ENCODE peak calls at places on chromosomes 1 and 21, in ten cellular contexts. One of them, this sample, is unnamed.

GRCh38 chr1:172833956-172834355 is 175.1 kb downstream of the FASLG start:
- DNase-seq in heart left ventricle: no peak
- DNase-seq in sigmoid colon: no peak
- DNase-seq in NCI-H774: no peak
- DNase-seq in stimulated activated CD8-positive, alpha-beta memory T cell treated with anti-CD3 and anti-CD28 coated beads, Interleukin-4, amount 100 ng/mL, for 1 hour: no peak
- DNase-seq in activated T-cell treated with anti-CD3 and anti-CD28 coated beads, Interleukin-2, amount 50 U/mL, for 72 hours: no peak
- DNase-seq in RCC 7860: no peak
- DNase-seq in GM23248: peak
- DNase-seq in head of caudate nucleus: no peak
- DNase-seq in thoracic aorta: no peak
- DNase-seq in this sample: no peak

GRCh38 chr1:15939181-15940109 is 36.5 kb downstream of the ZBTB17 start:
- DNase-seq in heart left ventricle: peak
- DNase-seq in sigmoid colon: peak
- DNase-seq in NCI-H774: no peak
- DNase-seq in stimulated activated CD8-positive, alpha-beta memory T cell treated with anti-CD3 and anti-CD28 coated beads, Interleukin-4, amount 100 ng/mL, for 1 hour: no peak
- DNase-seq in activated T-cell treated with anti-CD3 and anti-CD28 coated beads, Interleukin-2, amount 50 U/mL, for 72 hours: no peak
- DNase-seq in RCC 7860: no peak
- DNase-seq in GM23248: peak
- DNase-seq in head of caudate nucleus: no peak
- DNase-seq in thoracic aorta: no peak
- DNase-seq in this sample: no peak

GRCh38 chr1:17743028-17743706 is 12.0 kb upstream of the ACTL8 start:
- DNase-seq in heart left ventricle: no peak
- DNase-seq in sigmoid colon: no peak
- DNase-seq in NCI-H774: no peak
- DNase-seq in stimulated activated CD8-positive, alpha-beta memory T cell treated with anti-CD3 and anti-CD28 coated beads, Interleukin-4, amount 100 ng/mL, for 1 hour: no peak
- DNase-seq in activated T-cell treated with anti-CD3 and anti-CD28 coated beads, Interleukin-2, amount 50 U/mL, for 72 hours: no peak
- DNase-seq in RCC 7860: no peak
- DNase-seq in GM23248: no peak
- DNase-seq in head of caudate nucleus: no peak
- DNase-seq in thoracic aorta: no peak
- DNase-seq in this sample: no peak

GRCh38 chr21:17461014-17461413 is 51.8 kb upstream of the CXADR start:
- DNase-seq in heart left ventricle: peak
- DNase-seq in sigmoid colon: no peak
- DNase-seq in NCI-H774: no peak
- DNase-seq in stimulated activated CD8-positive, alpha-beta memory T cell treated with anti-CD3 and anti-CD28 coated beads, Interleukin-4, amount 100 ng/mL, for 1 hour: no peak
- DNase-seq in activated T-cell treated with anti-CD3 and anti-CD28 coated beads, Interleukin-2, amount 50 U/mL, for 72 hours: no peak
- DNase-seq in RCC 7860: no peak
- DNase-seq in GM23248: peak
- DNase-seq in head of caudate nucleus: no peak
- DNase-seq in thoracic aorta: no peak
- DNase-seq in this sample: no peak

GRCh38 chr1:41773842-41774241 is 144.9 kb downstream of the HIVEP3 start:
- DNase-seq in heart left ventricle: no peak
- DNase-seq in sigmoid colon: no peak
- DNase-seq in NCI-H774: no peak
- DNase-seq in stimulated activated CD8-positive, alpha-beta memory T cell treated with anti-CD3 and anti-CD28 coated beads, Interleukin-4, amount 100 ng/mL, for 1 hour: no peak
- DNase-seq in activated T-cell treated with anti-CD3 and anti-CD28 coated beads, Interleukin-2, amount 50 U/mL, for 72 hours: no peak
- DNase-seq in RCC 7860: no peak
- DNase-seq in GM23248: no peak
- DNase-seq in head of caudate nucleus: no peak
- DNase-seq in thoracic aorta: no peak
- DNase-seq in this sample: no peak

GRCh38 chr1:27634982-27635362 is at the start of gene FGR:
- DNase-seq in heart left ventricle: peak
- DNase-seq in sigmoid colon: no peak
- DNase-seq in NCI-H774: no peak
- DNase-seq in stimulated activated CD8-positive, alpha-beta memory T cell treated with anti-CD3 and anti-CD28 coated beads, Interleukin-4, amount 100 ng/mL, for 1 hour: no peak
- DNase-seq in activated T-cell treated with anti-CD3 and anti-CD28 coated beads, Interleukin-2, amount 50 U/mL, for 72 hours: no peak
- DNase-seq in RCC 7860: no peak
- DNase-seq in GM23248: no peak
- DNase-seq in head of caudate nucleus: no peak
- DNase-seq in thoracic aorta: no peak
- DNase-seq in this sample: no peak

GRCh38 chr1:32891241-32891570 is 4.9 kb downstream of the HPCA start:
- DNase-seq in heart left ventricle: no peak
- DNase-seq in sigmoid colon: no peak
- DNase-seq in NCI-H774: no peak
- DNase-seq in stimulated activated CD8-positive, alpha-beta memory T cell treated with anti-CD3 and anti-CD28 coated beads, Interleukin-4, amount 100 ng/mL, for 1 hour: no peak
- DNase-seq in activated T-cell treated with anti-CD3 and anti-CD28 coated beads, Interleukin-2, amount 50 U/mL, for 72 hours: no peak
- DNase-seq in RCC 7860: no peak
- DNase-seq in GM23248: peak
- DNase-seq in head of caudate nucleus: no peak
- DNase-seq in thoracic aorta: no peak
- DNase-seq in this sample: no peak

GRCh38 chr1:230084408-230085177 is 17.6 kb downstream of the GALNT2 start:
- DNase-seq in heart left ventricle: peak
- DNase-seq in sigmoid colon: no peak
- DNase-seq in NCI-H774: no peak
- DNase-seq in stimulated activated CD8-positive, alpha-beta memory T cell treated with anti-CD3 and anti-CD28 coated beads, Interleukin-4, amount 100 ng/mL, for 1 hour: no peak
- DNase-seq in activated T-cell treated with anti-CD3 and anti-CD28 coated beads, Interleukin-2, amount 50 U/mL, for 72 hours: peak
- DNase-seq in RCC 7860: peak
- DNase-seq in GM23248: peak
- DNase-seq in head of caudate nucleus: no peak
- DNase-seq in thoracic aorta: peak
- DNase-seq in this sample: no peak

GRCh38 chr1:50108497-50109073 is at the start of gene ELAVL4:
- DNase-seq in heart left ventricle: no peak
- DNase-seq in sigmoid colon: no peak
- DNase-seq in NCI-H774: peak
- DNase-seq in stimulated activated CD8-positive, alpha-beta memory T cell treated with anti-CD3 and anti-CD28 coated beads, Interleukin-4, amount 100 ng/mL, for 1 hour: no peak
- DNase-seq in activated T-cell treated with anti-CD3 and anti-CD28 coated beads, Interleukin-2, amount 50 U/mL, for 72 hours: no peak
- DNase-seq in RCC 7860: no peak
- DNase-seq in GM23248: no peak
- DNase-seq in head of caudate nucleus: no peak
- DNase-seq in thoracic aorta: no peak
- DNase-seq in this sample: no peak

GRCh38 chr1:101975371-101975770 is 21.4 kb downstream of the OLFM3 start:
- DNase-seq in heart left ventricle: no peak
- DNase-seq in sigmoid colon: no peak
- DNase-seq in NCI-H774: no peak
- DNase-seq in stimulated activated CD8-positive, alpha-beta memory T cell treated with anti-CD3 and anti-CD28 coated beads, Interleukin-4, amount 100 ng/mL, for 1 hour: no peak
- DNase-seq in activated T-cell treated with anti-CD3 and anti-CD28 coated beads, Interleukin-2, amount 50 U/mL, for 72 hours: no peak
- DNase-seq in RCC 7860: no peak
- DNase-seq in GM23248: no peak
- DNase-seq in head of caudate nucleus: no peak
- DNase-seq in thoracic aorta: no peak
- DNase-seq in this sample: no peak

GRCh38 chr1:83954301-83954823 is 44.6 kb downstream of the TTLL7 start:
- DNase-seq in heart left ventricle: no peak
- DNase-seq in sigmoid colon: no peak
- DNase-seq in NCI-H774: no peak
- DNase-seq in stimulated activated CD8-positive, alpha-beta memory T cell treated with anti-CD3 and anti-CD28 coated beads, Interleukin-4, amount 100 ng/mL, for 1 hour: no peak
- DNase-seq in activated T-cell treated with anti-CD3 and anti-CD28 coated beads, Interleukin-2, amount 50 U/mL, for 72 hours: no peak
- DNase-seq in RCC 7860: no peak
- DNase-seq in GM23248: no peak
- DNase-seq in head of caudate nucleus: no peak
- DNase-seq in thoracic aorta: no peak
- DNase-seq in this sample: no peak

GRCh38 chr1:8078176-8078671 is 52.1 kb upstream of the ERRFI1 start:
- DNase-seq in heart left ventricle: no peak
- DNase-seq in sigmoid colon: no peak
- DNase-seq in NCI-H774: no peak
- DNase-seq in stimulated activated CD8-positive, alpha-beta memory T cell treated with anti-CD3 and anti-CD28 coated beads, Interleukin-4, amount 100 ng/mL, for 1 hour: no peak
- DNase-seq in activated T-cell treated with anti-CD3 and anti-CD28 coated beads, Interleukin-2, amount 50 U/mL, for 72 hours: peak
- DNase-seq in RCC 7860: peak
- DNase-seq in GM23248: peak
- DNase-seq in head of caudate nucleus: no peak
- DNase-seq in thoracic aorta: no peak
- DNase-seq in this sample: no peak

GRCh38 chr1:168360151-168360550 is 79.5 kb downstream of the TBX19 start:
- DNase-seq in heart left ventricle: no peak
- DNase-seq in sigmoid colon: no peak
- DNase-seq in NCI-H774: no peak
- DNase-seq in stimulated activated CD8-positive, alpha-beta memory T cell treated with anti-CD3 and anti-CD28 coated beads, Interleukin-4, amount 100 ng/mL, for 1 hour: no peak
- DNase-seq in activated T-cell treated with anti-CD3 and anti-CD28 coated beads, Interleukin-2, amount 50 U/mL, for 72 hours: peak
- DNase-seq in RCC 7860: no peak
- DNase-seq in GM23248: peak
- DNase-seq in head of caudate nucleus: no peak
- DNase-seq in thoracic aorta: no peak
- DNase-seq in this sample: no peak

GRCh38 chr1:235404190-235404589 is 37.0 kb downstream of the TBCE start:
- DNase-seq in heart left ventricle: no peak
- DNase-seq in sigmoid colon: no peak
- DNase-seq in NCI-H774: no peak
- DNase-seq in stimulated activated CD8-positive, alpha-beta memory T cell treated with anti-CD3 and anti-CD28 coated beads, Interleukin-4, amount 100 ng/mL, for 1 hour: no peak
- DNase-seq in activated T-cell treated with anti-CD3 and anti-CD28 coated beads, Interleukin-2, amount 50 U/mL, for 72 hours: no peak
- DNase-seq in RCC 7860: peak
- DNase-seq in GM23248: peak
- DNase-seq in head of caudate nucleus: no peak
- DNase-seq in thoracic aorta: no peak
- DNase-seq in this sample: no peak

GRCh38 chr1:148307583-148308185 is 155.6 kb upstream of the NBPF11 start:
- DNase-seq in heart left ventricle: no peak
- DNase-seq in sigmoid colon: no peak
- DNase-seq in NCI-H774: no peak
- DNase-seq in stimulated activated CD8-positive, alpha-beta memory T cell treated with anti-CD3 and anti-CD28 coated beads, Interleukin-4, amount 100 ng/mL, for 1 hour: no peak
- DNase-seq in activated T-cell treated with anti-CD3 and anti-CD28 coated beads, Interleukin-2, amount 50 U/mL, for 72 hours: no peak
- DNase-seq in RCC 7860: no peak
- DNase-seq in GM23248: no peak
- DNase-seq in head of caudate nucleus: no peak
- DNase-seq in thoracic aorta: no peak
- DNase-seq in this sample: no peak

GRCh38 chr1:108034396-108034795 is 69.4 kb upstream of the VAV3 start:
- DNase-seq in heart left ventricle: no peak
- DNase-seq in sigmoid colon: no peak
- DNase-seq in NCI-H774: no peak
- DNase-seq in stimulated activated CD8-positive, alpha-beta memory T cell treated with anti-CD3 and anti-CD28 coated beads, Interleukin-4, amount 100 ng/mL, for 1 hour: no peak
- DNase-seq in activated T-cell treated with anti-CD3 and anti-CD28 coated beads, Interleukin-2, amount 50 U/mL, for 72 hours: no peak
- DNase-seq in RCC 7860: no peak
- DNase-seq in GM23248: peak
- DNase-seq in head of caudate nucleus: no peak
- DNase-seq in thoracic aorta: no peak
- DNase-seq in this sample: no peak

GRCh38 chr1:230187290-230187689 is 120.3 kb downstream of the GALNT2 start:
- DNase-seq in heart left ventricle: no peak
- DNase-seq in sigmoid colon: no peak
- DNase-seq in NCI-H774: no peak
- DNase-seq in stimulated activated CD8-positive, alpha-beta memory T cell treated with anti-CD3 and anti-CD28 coated beads, Interleukin-4, amount 100 ng/mL, for 1 hour: no peak
- DNase-seq in activated T-cell treated with anti-CD3 and anti-CD28 coated beads, Interleukin-2, amount 50 U/mL, for 72 hours: no peak
- DNase-seq in RCC 7860: no peak
- DNase-seq in GM23248: no peak
- DNase-seq in head of caudate nucleus: no peak
- DNase-seq in thoracic aorta: no peak
- DNase-seq in this sample: no peak

GRCh38 chr1:118987431-118988185 is 535 bp downstream of the TBX15 start:
- DNase-seq in heart left ventricle: peak
- DNase-seq in sigmoid colon: no peak
- DNase-seq in NCI-H774: no peak
- DNase-seq in stimulated activated CD8-positive, alpha-beta memory T cell treated with anti-CD3 and anti-CD28 coated beads, Interleukin-4, amount 100 ng/mL, for 1 hour: no peak
- DNase-seq in activated T-cell treated with anti-CD3 and anti-CD28 coated beads, Interleukin-2, amount 50 U/mL, for 72 hours: no peak
- DNase-seq in RCC 7860: no peak
- DNase-seq in GM23248: peak
- DNase-seq in head of caudate nucleus: no peak
- DNase-seq in thoracic aorta: no peak
- DNase-seq in this sample: no peak

GRCh38 chr21:45804809-45805313 is 161.3 kb downstream of the PCBP3 start:
- DNase-seq in heart left ventricle: no peak
- DNase-seq in sigmoid colon: no peak
- DNase-seq in NCI-H774: no peak
- DNase-seq in stimulated activated CD8-positive, alpha-beta memory T cell treated with anti-CD3 and anti-CD28 coated beads, Interleukin-4, amount 100 ng/mL, for 1 hour: no peak
- DNase-seq in activated T-cell treated with anti-CD3 and anti-CD28 coated beads, Interleukin-2, amount 50 U/mL, for 72 hours: no peak
- DNase-seq in RCC 7860: no peak
- DNase-seq in GM23248: no peak
- DNase-seq in head of caudate nucleus: no peak
- DNase-seq in thoracic aorta: no peak
- DNase-seq in this sample: no peak

GRCh38 chr1:68233202-68233601 is 879 bp upstream of the WLS start:
- DNase-seq in heart left ventricle: no peak
- DNase-seq in sigmoid colon: no peak
- DNase-seq in NCI-H774: no peak
- DNase-seq in stimulated activated CD8-positive, alpha-beta memory T cell treated with anti-CD3 and anti-CD28 coated beads, Interleukin-4, amount 100 ng/mL, for 1 hour: no peak
- DNase-seq in activated T-cell treated with anti-CD3 and anti-CD28 coated beads, Interleukin-2, amount 50 U/mL, for 72 hours: no peak
- DNase-seq in RCC 7860: no peak
- DNase-seq in GM23248: no peak
- DNase-seq in head of caudate nucleus: no peak
- DNase-seq in thoracic aorta: no peak
- DNase-seq in this sample: no peak

GRCh38 chr1:33358771-33359503 is 38.0 kb upstream of the A3GALT2 start:
- DNase-seq in heart left ventricle: no peak
- DNase-seq in sigmoid colon: no peak
- DNase-seq in NCI-H774: no peak
- DNase-seq in stimulated activated CD8-positive, alpha-beta memory T cell treated with anti-CD3 and anti-CD28 coated beads, Interleukin-4, amount 100 ng/mL, for 1 hour: no peak
- DNase-seq in activated T-cell treated with anti-CD3 and anti-CD28 coated beads, Interleukin-2, amount 50 U/mL, for 72 hours: no peak
- DNase-seq in RCC 7860: no peak
- DNase-seq in GM23248: no peak
- DNase-seq in head of caudate nucleus: no peak
- DNase-seq in thoracic aorta: no peak
- DNase-seq in this sample: no peak

GRCh38 chr1:245322673-245323072 is 167.9 kb downstream of the KIF26B start:
- DNase-seq in heart left ventricle: no peak
- DNase-seq in sigmoid colon: no peak
- DNase-seq in NCI-H774: no peak
- DNase-seq in stimulated activated CD8-positive, alpha-beta memory T cell treated with anti-CD3 and anti-CD28 coated beads, Interleukin-4, amount 100 ng/mL, for 1 hour: no peak
- DNase-seq in activated T-cell treated with anti-CD3 and anti-CD28 coated beads, Interleukin-2, amount 50 U/mL, for 72 hours: no peak
- DNase-seq in RCC 7860: peak
- DNase-seq in GM23248: peak
- DNase-seq in head of caudate nucleus: no peak
- DNase-seq in thoracic aorta: no peak
- DNase-seq in this sample: no peak

GRCh38 chr1:167248707-167249642 is 28.3 kb downstream of the POU2F1 start:
- DNase-seq in heart left ventricle: no peak
- DNase-seq in sigmoid colon: no peak
- DNase-seq in NCI-H774: no peak
- DNase-seq in stimulated activated CD8-positive, alpha-beta memory T cell treated with anti-CD3 and anti-CD28 coated beads, Interleukin-4, amount 100 ng/mL, for 1 hour: no peak
- DNase-seq in activated T-cell treated with anti-CD3 and anti-CD28 coated beads, Interleukin-2, amount 50 U/mL, for 72 hours: no peak
- DNase-seq in RCC 7860: no peak
- DNase-seq in GM23248: no peak
- DNase-seq in head of caudate nucleus: no peak
- DNase-seq in thoracic aorta: no peak
- DNase-seq in this sample: no peak

GRCh38 chr21:33171584-33172169 is 58.1 kb upstream of the IFNAR2 start:
- DNase-seq in heart left ventricle: no peak
- DNase-seq in sigmoid colon: no peak
- DNase-seq in NCI-H774: no peak
- DNase-seq in stimulated activated CD8-positive, alpha-beta memory T cell treated with anti-CD3 and anti-CD28 coated beads, Interleukin-4, amount 100 ng/mL, for 1 hour: no peak
- DNase-seq in activated T-cell treated with anti-CD3 and anti-CD28 coated beads, Interleukin-2, amount 50 U/mL, for 72 hours: no peak
- DNase-seq in RCC 7860: no peak
- DNase-seq in GM23248: no peak
- DNase-seq in head of caudate nucleus: no peak
- DNase-seq in thoracic aorta: no peak
- DNase-seq in this sample: no peak

GRCh38 chr1:187692799-187693198 is 864.0 kb downstream of the PLA2G4A start:
- DNase-seq in heart left ventricle: no peak
- DNase-seq in sigmoid colon: no peak
- DNase-seq in NCI-H774: peak
- DNase-seq in stimulated activated CD8-positive, alpha-beta memory T cell treated with anti-CD3 and anti-CD28 coated beads, Interleukin-4, amount 100 ng/mL, for 1 hour: no peak
- DNase-seq in activated T-cell treated with anti-CD3 and anti-CD28 coated beads, Interleukin-2, amount 50 U/mL, for 72 hours: no peak
- DNase-seq in RCC 7860: no peak
- DNase-seq in GM23248: no peak
- DNase-seq in head of caudate nucleus: no peak
- DNase-seq in thoracic aorta: no peak
- DNase-seq in this sample: no peak

GRCh38 chr1:83901547-83902155 is 97.3 kb downstream of the TTLL7 start:
- DNase-seq in heart left ventricle: no peak
- DNase-seq in sigmoid colon: no peak
- DNase-seq in NCI-H774: peak
- DNase-seq in stimulated activated CD8-positive, alpha-beta memory T cell treated with anti-CD3 and anti-CD28 coated beads, Interleukin-4, amount 100 ng/mL, for 1 hour: no peak
- DNase-seq in activated T-cell treated with anti-CD3 and anti-CD28 coated beads, Interleukin-2, amount 50 U/mL, for 72 hours: no peak
- DNase-seq in RCC 7860: peak
- DNase-seq in GM23248: peak
- DNase-seq in head of caudate nucleus: no peak
- DNase-seq in thoracic aorta: no peak
- DNase-seq in this sample: no peak

GRCh38 chr1:168570652-168571051 is 5.8 kb upstream of the XCL1 start:
- DNase-seq in heart left ventricle: no peak
- DNase-seq in sigmoid colon: no peak
- DNase-seq in NCI-H774: no peak
- DNase-seq in stimulated activated CD8-positive, alpha-beta memory T cell treated with anti-CD3 and anti-CD28 coated beads, Interleukin-4, amount 100 ng/mL, for 1 hour: no peak
- DNase-seq in activated T-cell treated with anti-CD3 and anti-CD28 coated beads, Interleukin-2, amount 50 U/mL, for 72 hours: no peak
- DNase-seq in RCC 7860: no peak
- DNase-seq in GM23248: no peak
- DNase-seq in head of caudate nucleus: no peak
- DNase-seq in thoracic aorta: no peak
- DNase-seq in this sample: no peak

GRCh38 chr1:22196041-22196440 is 53.1 kb upstream of the WNT4 start:
- DNase-seq in heart left ventricle: no peak
- DNase-seq in sigmoid colon: peak
- DNase-seq in NCI-H774: no peak
- DNase-seq in stimulated activated CD8-positive, alpha-beta memory T cell treated with anti-CD3 and anti-CD28 coated beads, Interleukin-4, amount 100 ng/mL, for 1 hour: no peak
- DNase-seq in activated T-cell treated with anti-CD3 and anti-CD28 coated beads, Interleukin-2, amount 50 U/mL, for 72 hours: no peak
- DNase-seq in RCC 7860: no peak
- DNase-seq in GM23248: no peak
- DNase-seq in head of caudate nucleus: no peak
- DNase-seq in thoracic aorta: no peak
- DNase-seq in this sample: no peak

This sample was measured in GM18507.